ENCODE peak calls at places on chromosomes 13 and 19, in nine cellular contexts. T is AG10803, H is bronchial epithelial cell, C is ovary, U is astrocyte of the cerebellum, V is brain microvascular endothelial cell, J is fibroblast of lung, N is tibial nerve, L is lower lobe of right lung. X is an unnamed sample.

GRCh38 chr19:52941941-52942370 is 18.7 kb upstream of the ZNF888 start:
- DNase-seq in T (peak), H (peak), C (peak), U (no peak), V (peak), J (peak), N (peak), L (peak), X (peak)

GRCh38 chr19:18432275-18433038 is 5.5 kb downstream of the ISYNA1 start:
- DNase-seq in T (peak), H (no peak), C (no peak), U (no peak), V (no peak), J (no peak), N (no peak), L (no peak), X (no peak)

GRCh38 chr13:93217701-93218100 is 8.9 kb upstream of the GPC6 start:
- DNase-seq in T (peak), H (peak), C (no peak), U (no peak), V (no peak), J (peak), N (no peak), L (no peak), X (no peak)

GRCh38 chr13:106348032-106348431 is 187.4 kb downstream of the EFNB2 start:
- DNase-seq in T (peak), H (peak), C (no peak), U (peak), V (peak), J (peak), N (no peak), L (no peak), X (peak)

GRCh38 chr19:48351341-48351752 is 12.4 kb downstream of the TMEM143 start:
- DNase-seq in T (peak), H (peak), C (peak), U (no peak), V (peak), J (peak), N (peak), L (peak), X (peak)

GRCh38 chr13:26896986-26897668 is 136.5 kb upstream of the GPR12 start:
- DNase-seq in T (no peak), H (no peak), C (no peak), U (no peak), V (no peak), J (no peak), N (no peak), L (no peak), X (no peak)

GRCh38 chr19:15641901-15642491 is 1.3 kb downstream of the CYP4F3 start:
- DNase-seq in T (no peak), H (no peak), C (no peak), U (no peak), V (no peak), J (no peak), N (no peak), L (no peak), X (no peak)

GRCh38 chr19:56690668-56691067 is 19.1 kb upstream of the ZNF835 start:
- DNase-seq in T (no peak), H (no peak), C (no peak), U (no peak), V (no peak), J (no peak), N (no peak), L (no peak), X (no peak)

GRCh38 chr13:67509039-67509438 is 278.9 kb upstream of the PCDH9 start:
- DNase-seq in T (no peak), H (no peak), C (no peak), U (no peak), V (no peak), J (no peak), N (no peak), L (no peak), X (no peak)

GRCh38 chr19:50969413-50969760 is at the start of gene KLK6:
- DNase-seq in T (no peak), H (peak), C (no peak), U (no peak), V (no peak), J (no peak), N (no peak), L (no peak), X (no peak)

GRCh38 chr13:96000069-96000468 is 53.1 kb downstream of the UGGT2 start:
- DNase-seq in T (no peak), H (no peak), C (no peak), U (no peak), V (no peak), J (no peak), N (no peak), L (no peak), X (no peak)

GRCh38 chr19:49020342-49020741 is 3.5 kb upstream of the LHB start:
- DNase-seq in T (no peak), H (no peak), C (no peak), U (no peak), V (no peak), J (no peak), N (no peak), L (no peak), X (no peak)

GRCh38 chr19:33389574-33390119 is 16.1 kb downstream of the CEBPG start:
- DNase-seq in T (no peak), H (no peak), C (peak), U (no peak), V (no peak), J (no peak), N (no peak), L (no peak), X (no peak)

GRCh38 chr19:16449330-16449961 is 22.3 kb downstream of the EPS15L1 start:
- DNase-seq in T (no peak), H (no peak), C (no peak), U (no peak), V (no peak), J (peak), N (no peak), L (no peak), X (no peak)

GRCh38 chr13:67238277-67238859 is 8.2 kb upstream of the PCDH9 start:
- DNase-seq in T (peak), H (peak), C (no peak), U (peak), V (no peak), J (peak), N (no peak), L (no peak), X (peak)

GRCh38 chr13:76462003-76462402 is 424.2 kb downstream of the KCTD12 start:
- DNase-seq in T (no peak), H (no peak), C (no peak), U (no peak), V (no peak), J (peak), N (no peak), L (no peak), X (no peak)

GRCh38 chr19:45406165-45406956 is at the start of gene POLR1G:
- DNase-seq in T (peak), H (peak), C (peak), U (peak), V (peak), J (peak), N (peak), L (peak), X (peak)

GRCh38 chr19:9406798-9407352 is 28.5 kb downstream of the ZNF266 start:
- DNase-seq in T (peak), H (peak), C (peak), U (peak), V (peak), J (peak), N (peak), L (peak), X (peak)
- H3K4me3 ChIP-seq in T (peak), H (peak), C (peak), U (peak), V (peak), J (peak), N (peak), L (peak), X (peak)

GRCh38 chr13:25409938-25410337 is 38.2 kb downstream of the ATP8A2 start:
- DNase-seq in T (no peak), H (no peak), C (no peak), U (no peak), V (no peak), J (no peak), N (no peak), L (no peak), X (no peak)
- TF ChIP-seq CTCF in T (no peak), H (no peak), C (no peak), U (no peak), V (no peak), J (no peak), N (no peak), L (no peak), X (no peak)

DNA sequence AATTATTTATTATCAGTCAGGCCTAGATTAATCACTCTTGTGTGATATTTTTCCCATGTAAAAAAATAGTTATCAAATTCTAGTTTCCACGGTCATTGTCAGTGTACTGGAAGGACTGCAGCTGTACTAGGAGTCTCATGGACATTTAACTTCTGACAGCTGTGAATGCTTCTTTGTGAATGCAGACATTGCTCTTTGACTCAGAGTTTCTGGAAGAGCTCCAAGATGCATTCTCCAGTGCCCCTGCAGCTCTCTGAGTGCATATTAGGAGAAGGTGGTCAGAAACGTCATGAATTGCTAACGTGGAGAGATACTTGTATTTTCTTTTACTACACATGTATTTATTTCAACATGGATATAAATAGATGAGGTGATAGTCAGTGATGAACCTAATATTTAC is 9.7 kb upstream of the SLITRK5 start:
- DNase-seq in T (no peak), H (peak), C (no peak), U (peak), V (no peak), J (peak), N (no peak), L (no peak), X (peak)
- H3K4me3 ChIP-seq in T (no peak), H (no peak), C (no peak), U (no peak), V (no peak), J (no peak), N (no peak), L (no peak), X (no peak)

GRCh38 chr13:97367427-97367826 is 66.5 kb upstream of the RAP2A start:
- DNase-seq in T (peak), H (no peak), C (no peak), U (peak), V (peak), J (peak), N (no peak), L (no peak), X (peak)

GRCh38 chr13:97366172-97366688 is 67.7 kb upstream of the RAP2A start:
- DNase-seq in T (no peak), H (no peak), C (no peak), U (no peak), V (no peak), J (peak), N (no peak), L (no peak), X (no peak)

GRCh38 chr13:97367016-97367415 is 67.0 kb upstream of the RAP2A start:
- DNase-seq in T (peak), H (no peak), C (no peak), U (peak), V (peak), J (peak), N (no peak), L (no peak), X (no peak)

GRCh38 chr13:97364031-97364430 is 69.9 kb upstream of the RAP2A start:
- DNase-seq in T (no peak), H (no peak), C (no peak), U (no peak), V (no peak), J (no peak), N (no peak), L (no peak), X (no peak)

GRCh38 chr13:97364827-97365226 is 69.1 kb upstream of the RAP2A start:
- DNase-seq in T (no peak), H (no peak), C (no peak), U (no peak), V (no peak), J (no peak), N (no peak), L (no peak), X (no peak)
- TF ChIP-seq CTCF in T (no peak), H (no peak), C (no peak), U (no peak), V (no peak), J (no peak), N (no peak), L (no peak), X (no peak)

DNA sequence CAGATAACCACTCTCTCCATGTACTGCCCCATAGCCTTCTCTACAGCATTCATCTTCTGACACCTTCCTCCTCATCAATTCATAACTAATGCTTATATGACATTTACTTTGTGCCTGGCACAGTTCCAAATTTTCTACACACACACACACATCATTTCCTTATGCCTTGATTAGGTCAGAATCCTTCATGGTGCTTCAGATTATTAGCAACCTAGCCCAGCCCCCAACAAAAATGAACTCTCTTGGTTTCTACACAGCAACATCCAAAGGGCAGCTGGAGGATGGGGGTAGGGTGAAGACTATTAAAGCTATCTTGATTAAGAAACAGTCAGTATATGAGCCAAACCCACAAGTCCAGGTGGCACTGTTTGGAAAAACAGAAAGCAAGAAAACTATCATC is 3.7 kb downstream of the RUBCNL start:
- DNase-seq in T (peak), H (no peak), C (no peak), U (no peak), V (no peak), J (no peak), N (no peak), L (no peak), X (no peak)
- H3K4me3 ChIP-seq in T (no peak), H (no peak), C (no peak), U (no peak), V (no peak), J (no peak), N (no peak), L (no peak), X (no peak)

X was measured in fibroblast of pulmonary artery.